ENCODE peak calls at places on chromosome 21, in eight cellular contexts. I is NCI-H460; G is adrenal gland; M is DMS153; A is cardiac muscle cell; Y is CD8-positive, alpha-beta T cell; O is AG08395; T is stimulated activated CD4-positive, alpha-beta T cell treated with anti-CD3 and anti-CD28 coated beads, Interleukin-2, amount 100 ng/mL, for 48 hours. R is an unnamed sample.

GRCh38 chr21:42021751-42022430 is 11.7 kb upstream of the ZBTB21 start:
- DNase-seq in O (no peak), M (peak), G (no peak), T (no peak), Y (no peak), A (no peak), I (no peak), R (no peak)

GRCh38 chr21:14078746-14079375 is 131.9 kb downstream of the LIPI start:
- DNase-seq in I (no peak), Y (no peak), M (no peak), O (no peak), G (no peak), T (no peak), A (no peak), R (no peak)

GRCh38 chr21:26909972-26910371 is 56.9 kb downstream of the ADAMTS5 start:
- DNase-seq in T (no peak), O (no peak), G (no peak), Y (no peak), M (no peak), I (no peak), A (peak), R (no peak)

GRCh38 chr21:15682182-15682895 is 47.4 kb upstream of the USP25 start:
- DNase-seq in Y (no peak), T (no peak), I (no peak), M (no peak), O (peak), G (no peak), A (peak), R (no peak)

GRCh38 chr21:35390013-35390776 is 341.1 kb upstream of the RUNX1 start:
- DNase-seq in T (no peak), A (peak), I (no peak), Y (no peak), O (peak), G (no peak), M (peak), R (no peak)

GRCh38 chr21:26098758-26099157 is 71.8 kb downstream of the APP start:
- DNase-seq in O (no peak), T (no peak), Y (no peak), A (no peak), M (no peak), I (no peak), G (no peak), R (no peak)

GRCh38 chr21:36411301-36411700 is 26.1 kb downstream of the CHAF1B start:
- DNase-seq in T (no peak), I (no peak), A (no peak), Y (no peak), O (no peak), M (no peak), G (no peak), R (no peak)

GRCh38 chr21:28419110-28419509 is 573.6 kb downstream of the LTN1 start:
- DNase-seq in Y (no peak), M (no peak), O (peak), G (no peak), A (peak), T (no peak), I (no peak), R (no peak)

GRCh38 chr21:42755766-42756579 is 102.6 kb downstream of the PDE9A start:
- DNase-seq in Y (no peak), O (no peak), A (no peak), M (no peak), I (no peak), T (no peak), G (no peak), R (no peak)

GRCh38 chr21:46562472-46562871 is 42.4 kb downstream of the S100B start:
- DNase-seq in T (no peak), M (no peak), O (no peak), A (no peak), I (no peak), G (no peak), Y (no peak), R (no peak)

GRCh38 chr21:46298083-46298412 is 11.9 kb downstream of the YBEY start:
- DNase-seq in M (no peak), O (no peak), G (no peak), I (no peak), A (no peak), T (no peak), Y (no peak), R (no peak)

GRCh38 chr21:31180256-31181088 is 142.2 kb upstream of the KRTAP19-8 start:
- DNase-seq in I (no peak), M (peak), O (peak), A (peak), T (no peak), G (no peak), Y (no peak), R (peak)

GRCh38 chr21:45076245-45076661 is 1.9 kb downstream of the ADARB1 start:
- DNase-seq in G (no peak), M (no peak), T (no peak), A (no peak), Y (no peak), I (no peak), O (peak), R (no peak)

GRCh38 chr21:38965910-38966504 is 160.3 kb downstream of the ETS2 start:
- DNase-seq in O (no peak), I (peak), G (no peak), A (peak), Y (no peak), M (peak), T (no peak), R (peak)

GRCh38 chr21:44083631-44084291 is 23.4 kb upstream of the PWP2 start:
- DNase-seq in Y (peak), O (no peak), A (no peak), M (no peak), I (no peak), T (peak), G (no peak), R (no peak)

GRCh38 chr21:42614811-42615342 is 38.5 kb upstream of the PDE9A start:
- DNase-seq in A (no peak), M (peak), Y (peak), G (no peak), I (peak), T (peak), O (no peak), R (peak)

GRCh38 chr21:45154511-45155508 is 80.4 kb downstream of the ADARB1 start:
- DNase-seq in O (peak), Y (no peak), G (no peak), T (no peak), A (peak), I (no peak), M (peak), R (no peak)

GRCh38 chr21:26710155-26710554 is 135.1 kb downstream of the ADAMTS1 start:
- DNase-seq in G (no peak), M (no peak), T (no peak), A (no peak), Y (no peak), I (no peak), O (no peak), R (no peak)

GRCh38 chr21:36661511-36662309 is 37.2 kb upstream of the SIM2 start:
- DNase-seq in Y (no peak), T (no peak), I (peak), O (peak), G (peak), M (peak), A (peak), R (no peak)

GRCh38 chr21:34143783-34144182 is 70.4 kb downstream of the MRPS6 start:
- DNase-seq in I (no peak), A (no peak), T (no peak), G (no peak), Y (no peak), M (no peak), O (no peak), R (no peak)

GRCh38 chr21:28133116-28133515 is 859.6 kb downstream of the LTN1 start:
- DNase-seq in M (no peak), T (no peak), A (peak), G (no peak), O (no peak), I (no peak), Y (no peak), R (no peak)

GRCh38 chr21:33212159-33212851 is 17.4 kb upstream of the IFNAR2 start:
- DNase-seq in A (peak), Y (no peak), T (no peak), I (no peak), O (peak), G (peak), M (no peak), R (no peak)

GRCh38 chr21:31072486-31072885 is 34.2 kb upstream of the KRTAP19-8 start:
- DNase-seq in M (no peak), G (no peak), T (no peak), I (no peak), A (no peak), Y (no peak), O (no peak), R (no peak)

GRCh38 chr21:38322551-38322950 is 65.8 kb downstream of the KCNJ15 start:
- DNase-seq in A (no peak), G (no peak), O (peak), Y (no peak), M (no peak), I (no peak), T (no peak), R (no peak)

GRCh38 chr21:41611966-41612606 is 104.1 kb upstream of the TMPRSS2 start:
- DNase-seq in O (no peak), T (no peak), M (peak), I (no peak), Y (no peak), A (no peak), G (no peak), R (peak)

GRCh38 chr21:42433946-42434551 is 30.3 kb downstream of the UBASH3A start:
- DNase-seq in O (no peak), M (no peak), G (peak), I (no peak), T (no peak), A (no peak), Y (no peak), R (peak)

GRCh38 chr21:38042246-38042645 is 126.0 kb upstream of the KCNJ6 start:
- DNase-seq in I (no peak), G (no peak), T (no peak), O (no peak), A (no peak), M (no peak), Y (no peak), R (no peak)

R was measured in LoVo.